ENCODE peak calls at places on chromosomes 2 and 18, in seven cellular contexts. H, J, D, S, W, L and M are unnamed samples.
A peak's percentile ranks its signal among the peaks of the same experiment; 100 is the strongest.

GRCh38 chr2:11005032-11005431 is 93.3 kb downstream of the KCNF1 start:
- DNase-seq in H (no peak), J (no peak), D (no peak), S (no peak), W (no peak), L (no peak), M (no peak)

GRCh38 chr18:23397907-23398306 is 55.2 kb upstream of the RIOK3 start:
- DNase-seq in H (no peak), J (no peak), D (no peak), S (no peak), W (no peak), L (no peak), M (no peak)

GRCh38 chr2:232960862-232961261 is 52.2 kb downstream of the NGEF start:
- DNase-seq in H (peak; percentile 1), J (no peak), D (no peak), S (no peak), W (no peak), L (no peak), M (peak; percentile 19)

GRCh38 chr2:74379851-74380789 is at the start of gene DCTN1:
- DNase-seq in H (peak; percentile 89), J (no peak), D (peak; percentile 73), S (peak; percentile 65), W (no peak), L (peak; percentile 74), M (peak; percentile 41)

GRCh38 chr2:205763708-205764501 is 81.6 kb downstream of the NRP2 start:
- DNase-seq in H (peak; percentile 84), J (peak; percentile 82), D (peak; percentile 73), S (peak; percentile 55), W (peak; percentile 67), L (peak; percentile 94), M (peak; percentile 64)

GRCh38 chr2:218895758-218896500 is 15.3 kb downstream of the WNT10A start:
- DNase-seq in H (no peak), J (no peak), D (no peak), S (no peak), W (no peak), L (no peak), M (peak; percentile 71)

GRCh38 chr2:112840068-112840445 is 3.5 kb upstream of the IL1B start:
- DNase-seq in H (no peak), J (no peak), D (no peak), S (no peak), W (no peak), L (no peak), M (no peak)

GRCh38 chr2:127957240-127957639 is 70.6 kb downstream of the SAP130 start:
- DNase-seq in H (no peak), J (no peak), D (no peak), S (no peak), W (no peak), L (no peak), M (no peak)

GRCh38 chr2:25473131-25473530 is 131.4 kb upstream of the DNMT3A start:
- DNase-seq in H (no peak), J (no peak), D (no peak), S (no peak), W (no peak), L (no peak), M (peak; percentile 50)

GRCh38 chr2:172012688-172013358 is 13.1 kb downstream of the METAP1D start:
- DNase-seq in H (no peak), J (no peak), D (no peak), S (no peak), W (no peak), L (peak; percentile 57), M (peak; percentile 82)

GRCh38 chr2:71880846-71881610 is 266.6 kb downstream of the CYP26B1 start:
- DNase-seq in H (peak; percentile 86), J (no peak), D (peak; percentile 84), S (no peak), W (no peak), L (peak; percentile 55), M (peak; percentile 51)

GRCh38 chr2:71637736-71638135 is 184.4 kb downstream of the DYSF start:
- DNase-seq in H (no peak), J (no peak), D (no peak), S (no peak), W (no peak), L (no peak), M (no peak)

GRCh38 chr2:33131108-33131507 is 184.4 kb downstream of the LTBP1 start:
- DNase-seq in H (no peak), J (no peak), D (no peak), S (no peak), W (no peak), L (no peak), M (no peak)

GRCh38 chr2:164808776-164809175 is 32.8 kb downstream of the COBLL1 start:
- DNase-seq in H (peak; percentile 9), J (no peak), D (no peak), S (no peak), W (no peak), L (peak; percentile 33), M (peak; percentile 48)

GRCh38 chr18:68992719-68993482 is 195.0 kb downstream of the CCDC102B start:
- DNase-seq in H (no peak), J (no peak), D (no peak), S (no peak), W (no peak), L (no peak), M (no peak)

GRCh38 chr2:128498086-128498485 is 179.4 kb upstream of the HS6ST1 start:
- DNase-seq in H (no peak), J (no peak), D (no peak), S (no peak), W (no peak), L (no peak), M (no peak)

GRCh38 chr2:71713581-71714580 is 260.5 kb downstream of the DYSF start:
- DNase-seq in H (peak; percentile 83), J (no peak), D (peak; percentile 93), S (no peak), W (no peak), L (peak; percentile 17), M (no peak)

GRCh38 chr2:126913881-126914495 is 15.3 kb downstream of the TEX51 start:
- DNase-seq in H (no peak), J (no peak), D (no peak), S (no peak), W (no peak), L (no peak), M (no peak)

GRCh38 chr2:67414867-67415266 is 17.7 kb downstream of the ETAA1 start:
- DNase-seq in H (no peak), J (no peak), D (no peak), S (no peak), W (no peak), L (no peak), M (no peak)

GRCh38 chr18:39701839-39702238 is 2136.2 kb upstream of the CELF4 start:
- DNase-seq in H (no peak), J (peak; percentile 22), D (peak; percentile 25), S (no peak), W (no peak), L (no peak), M (peak; percentile 91)

GRCh38 chr2:106561356-106561755 is 74.2 kb downstream of the CD8B2 start:
- DNase-seq in H (no peak), J (no peak), D (no peak), S (no peak), W (peak; percentile 20), L (no peak), M (no peak)

GRCh38 chr2:80461505-80462197 is 157.1 kb upstream of the LRRTM1 start:
- DNase-seq in H (no peak), J (no peak), D (peak; percentile 1), S (no peak), W (no peak), L (peak; percentile 5), M (peak; percentile 35)

GRCh38 chr2:120686511-120687168 is 49.0 kb upstream of the GLI2 start:
- DNase-seq in H (no peak), J (no peak), D (no peak), S (no peak), W (no peak), L (no peak), M (no peak)

GRCh38 chr2:236730393-236730792 is 160.8 kb downstream of the ACKR3 start:
- DNase-seq in H (no peak), J (no peak), D (no peak), S (no peak), W (no peak), L (no peak), M (no peak)

GRCh38 chr2:210922419-210922818 is 366.0 kb downstream of the CPS1 start:
- DNase-seq in H (no peak), J (no peak), D (no peak), S (no peak), W (no peak), L (no peak), M (no peak)

GRCh38 chr18:28127763-28128737 is 48.9 kb downstream of the CDH2 start:
- DNase-seq in H (no peak), J (no peak), D (peak; percentile 54), S (no peak), W (no peak), L (peak; percentile 46), M (peak; percentile 72)

GRCh38 chr2:62482558-62483352 is 23.2 kb downstream of the TMEM17 start:
- DNase-seq in H (no peak), J (no peak), D (no peak), S (no peak), W (no peak), L (no peak), M (no peak)

GRCh38 chr18:13380671-13381070 is 162.1 kb downstream of the LDLRAD4 start:
- DNase-seq in H (no peak), J (no peak), D (no peak), S (no peak), W (no peak), L (no peak), M (no peak)

GRCh38 chr18:6929370-6930102 is 188.1 kb downstream of the LAMA1 start:
- DNase-seq in H (no peak), J (no peak), D (no peak), S (no peak), W (peak; percentile 32), L (no peak), M (no peak)

GRCh38 chr2:186733414-186733813 is 39.6 kb downstream of the FAM171B start:
- DNase-seq in H (no peak), J (no peak), D (no peak), S (peak; percentile 11), W (no peak), L (no peak), M (no peak)

GRCh38 chr2:230912046-230912445 is 13.0 kb downstream of the GPR55 start:
- DNase-seq in H (no peak), J (no peak), D (no peak), S (no peak), W (no peak), L (no peak), M (no peak)

GRCh38 chr2:42547446-42548295 is 20.8 kb upstream of the MTA3 start:
- DNase-seq in H (no peak), J (no peak), D (no peak), S (no peak), W (no peak), L (no peak), M (no peak)

GRCh38 chr2:48849770-48850169 is 94.2 kb upstream of the LHCGR start:
- DNase-seq in H (peak; percentile 27), J (peak; percentile 35), D (peak; percentile 83), S (no peak), W (no peak), L (peak; percentile 61), M (no peak)

GRCh38 chr2:110873597-110874525 is 141.5 kb downstream of the ACOXL start:
- DNase-seq in H (no peak), J (no peak), D (no peak), S (no peak), W (no peak), L (no peak), M (no peak)

GRCh38 chr2:239598011-239598731 is 197.4 kb upstream of the HDAC4 start:
- DNase-seq in H (no peak), J (no peak), D (no peak), S (no peak), W (no peak), L (no peak), M (no peak)

GRCh38 chr18:49359732-49360444 is 100.6 kb downstream of the DYM start:
- DNase-seq in H (peak; percentile 65), J (peak; percentile 52), D (peak; percentile 65), S (no peak), W (no peak), L (peak; percentile 53), M (peak; percentile 77)

GRCh38 chr2:218879881-218880748 is 537 bp upstream of the WNT10A start:
- DNase-seq in H (no peak), J (no peak), D (no peak), S (no peak), W (no peak), L (no peak), M (no peak)

GRCh38 chr18:29651121-29651675 is 1391.3 kb downstream of the DSC3 start:
- DNase-seq in H (no peak), J (peak; percentile 23), D (peak; percentile 33), S (no peak), W (no peak), L (peak; percentile 68), M (peak; percentile 54)